ENCODE peak calls at places on chromosomes 13 and 19, in seven cellular contexts. C, N, X, I, B, R and K are unnamed samples.

GRCh38 chr13:44078806-44079378 is 199.2 kb downstream of the LACC1 start:
- DNase-seq in C (no peak), B (no peak), X (no peak), N (no peak), R (no peak), I (no peak), K (no peak)

GRCh38 chr13:106617561-106617960 is 49.6 kb upstream of the ARGLU1 start:
- DNase-seq in R (peak), I (no peak), C (no peak), X (no peak), N (no peak), B (no peak), K (no peak)

GRCh38 chr13:58906329-58907007 is 1257.3 kb downstream of the DIAPH3 start:
- DNase-seq in R (no peak), X (no peak), I (no peak), B (no peak), N (no peak), C (no peak), K (no peak)

GRCh38 chr13:80469841-80470378 is 129.0 kb upstream of the SPRY2 start:
- DNase-seq in N (no peak), I (peak), C (no peak), R (peak), B (no peak), X (no peak), K (no peak)

GRCh38 chr19:45929247-45929646 is 14.7 kb upstream of the NANOS2 start:
- DNase-seq in N (no peak), I (no peak), B (no peak), X (no peak), C (no peak), R (no peak), K (no peak)

GRCh38 chr19:14187586-14187985 is 18.4 kb downstream of the ADGRL1 start:
- DNase-seq in X (no peak), I (no peak), B (no peak), N (no peak), C (no peak), R (no peak), K (no peak)

GRCh38 chr13:26663801-26664200 is 96.8 kb downstream of the GPR12 start:
- DNase-seq in C (no peak), N (no peak), I (no peak), X (no peak), R (no peak), B (peak), K (peak)

GRCh38 chr19:2553510-2553909 is 77.6 kb downstream of the GADD45B start:
- DNase-seq in B (no peak), I (no peak), R (no peak), X (no peak), C (no peak), N (no peak), K (no peak)

GRCh38 chr13:51262501-51263211 is 40.5 kb downstream of the FAM124A start:
- DNase-seq in I (no peak), N (peak), C (no peak), X (no peak), B (no peak), R (no peak), K (no peak)

GRCh38 chr19:32176591-32176990 is 168.8 kb upstream of the ZNF507 start:
- DNase-seq in I (no peak), N (no peak), C (no peak), R (no peak), X (no peak), B (no peak), K (no peak)

GRCh38 chr13:67076378-67076777 is 153.8 kb downstream of the PCDH9 start:
- DNase-seq in X (no peak), C (no peak), I (no peak), R (no peak), N (no peak), B (no peak), K (no peak)

GRCh38 chr19:29016926-29017760 is 195.8 kb downstream of the UQCRFS1 start:
- DNase-seq in X (no peak), C (no peak), I (no peak), B (no peak), R (no peak), N (no peak), K (no peak)